ENCODE peak calls at places on chromosomes 13 and 19, in nine cellular contexts. F is tibial artery, Q is lung, K is heart left ventricle, J is SJSA1, S is mesendoderm, M is brain microvascular endothelial cell, V is AG04450, D is cardiac muscle cell. R is an unnamed sample.
A peak's percentile ranks its signal among the peaks of the same experiment; 100 is the strongest.

GRCh38 chr13:21106089-21106488 is 44.7 kb upstream of the LATS2 start:
- DNase-seq in F (no peak), Q (no peak), K (no peak), J (peak; percentile 75), S (no peak), M (peak; percentile 20), V (peak; percentile 32), D (peak; percentile 27), R (no peak)

GRCh38 chr13:110258876-110259631 is 47.9 kb downstream of the COL4A1 start:
- DNase-seq in F (no peak), Q (no peak), K (no peak), J (no peak), S (no peak), M (no peak), V (no peak), D (no peak), R (peak; percentile 23)

GRCh38 chr13:79548886-79549285 is 67.9 kb downstream of the NDFIP2 start:
- DNase-seq in F (no peak), Q (no peak), K (no peak), J (no peak), S (peak; percentile 18), M (no peak), V (no peak), D (peak; percentile 35), R (peak; percentile 23)

GRCh38 chr13:74040200-74040599 is 94.0 kb downstream of the KLF12 start:
- DNase-seq in F (no peak), Q (no peak), K (no peak), J (peak; percentile 13), S (peak; percentile 93), M (peak; percentile 28), V (no peak), D (peak; percentile 44), R (no peak)

GRCh38 chr19:19406878-19407639 is 1.6 kb downstream of the GATAD2A start:
- DNase-seq in F (no peak), Q (peak; percentile 55), K (no peak), J (no peak), S (no peak), M (peak; percentile 41), V (no peak), D (peak; percentile 45), R (peak; percentile 56)

GRCh38 chr19:15264061-15264932 is 32.0 kb upstream of the EPHX3 start:
- DNase-seq in F (peak; percentile 87), Q (peak; percentile 72), K (peak; percentile 75), J (peak; percentile 59), S (peak; percentile 89), M (peak; percentile 51), V (peak; percentile 34), D (peak; percentile 78), R (peak; percentile 35)

GRCh38 chr13:21435710-21436151 is 23.4 kb downstream of the ZDHHC20 start:
- DNase-seq in F (peak; percentile 68), Q (peak; percentile 67), K (peak; percentile 69), J (peak; percentile 38), S (peak; percentile 82), M (peak; percentile 84), V (peak; percentile 23), D (peak; percentile 79), R (peak; percentile 91)

GRCh38 chr19:39265321-39265916 is 2.8 kb upstream of the IFNL2 start:
- DNase-seq in F (no peak), Q (no peak), K (no peak), J (no peak), S (peak; percentile 23), M (no peak), V (no peak), D (no peak), R (no peak)

GRCh38 chr13:91962946-91963345 is 564.5 kb downstream of the GPC5 start:
- DNase-seq in F (no peak), Q (no peak), K (no peak), J (no peak), S (no peak), M (no peak), V (no peak), D (no peak), R (no peak)

GRCh38 chr13:100559886-100560285 is 28.7 kb downstream of the GGACT start:
- DNase-seq in F (no peak), Q (no peak), K (no peak), J (no peak), S (no peak), M (no peak), V (no peak), D (no peak), R (no peak)

GRCh38 chr13:76711515-76712182 is 174.6 kb downstream of the KCTD12 start:
- DNase-seq in F (peak; percentile 66), Q (no peak), K (peak; percentile 37), J (peak; percentile 76), S (no peak), M (peak; percentile 77), V (peak; percentile 81), D (peak; percentile 98), R (peak; percentile 47)

GRCh38 chr19:887072-887471 is 5.9 kb downstream of the MED16 start:
- DNase-seq in F (no peak), Q (no peak), K (no peak), J (no peak), S (peak; percentile 65), M (peak; percentile 22), V (peak; percentile 36), D (peak; percentile 58), R (no peak)

GRCh38 chr13:41833201-41833600 is 127.7 kb downstream of the VWA8 start:
- DNase-seq in F (no peak), Q (no peak), K (no peak), J (no peak), S (no peak), M (no peak), V (no peak), D (no peak), R (peak; percentile 11)

GRCh38 chr19:44845286-44845611 is 848 bp upstream of the NECTIN2 start:
- DNase-seq in F (peak; percentile 80), Q (no peak), K (no peak), J (no peak), S (no peak), M (no peak), V (no peak), D (no peak), R (no peak)

GRCh38 chr19:49157445-49158224 is at the start of gene TRPM4:
- DNase-seq in F (peak; percentile 95), Q (peak; percentile 92), K (peak; percentile 95), J (peak; percentile 60), S (peak; percentile 94), M (peak; percentile 74), V (no peak), D (peak; percentile 82), R (peak; percentile 82)

GRCh38 chr19:19040417-19040816 is 7.0 kb downstream of the ARMC6 start:
- DNase-seq in F (peak; percentile 93), Q (peak; percentile 87), K (no peak), J (no peak), S (no peak), M (peak; percentile 68), V (peak; percentile 80), D (peak; percentile 96), R (no peak)

GRCh38 chr13:32911506-32911905 is 104.7 kb upstream of the KL start:
- DNase-seq in F (no peak), Q (no peak), K (no peak), J (peak; percentile 9), S (peak; percentile 76), M (peak; percentile 51), V (no peak), D (peak; percentile 57), R (peak; percentile 51)

GRCh38 chr19:7421941-7422744 is 66.7 kb downstream of the PEX11G start:
- DNase-seq in F (no peak), Q (no peak), K (no peak), J (no peak), S (peak; percentile 46), M (no peak), V (no peak), D (no peak), R (peak; percentile 19)

GRCh38 chr19:27736225-27736624 is 1476.7 kb downstream of the UQCRFS1 start:
- DNase-seq in F (no peak), Q (peak; percentile 10), K (no peak), J (no peak), S (no peak), M (no peak), V (no peak), D (no peak), R (no peak)

DNA sequence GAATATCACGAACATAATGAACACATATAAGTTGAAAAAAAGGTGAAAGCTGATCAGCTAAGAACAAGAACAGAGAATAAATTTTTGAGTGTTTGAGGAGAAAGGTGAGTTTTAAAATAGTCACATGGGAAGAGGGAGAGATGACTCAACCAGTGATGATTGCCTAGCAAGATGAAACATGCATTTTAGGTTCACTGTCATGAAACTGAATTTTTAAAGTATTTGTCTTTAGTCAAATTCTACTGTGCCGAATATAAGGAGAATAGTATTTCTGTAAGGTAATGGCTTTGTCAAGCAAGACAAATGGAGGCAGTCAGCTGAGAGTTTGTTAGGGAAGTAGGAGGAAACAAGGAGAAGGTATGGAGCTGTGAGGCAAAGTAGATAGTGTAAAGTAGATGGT is 2557.4 kb downstream of the PCDH9 start:
- DNase-seq in F (no peak), Q (no peak), K (no peak), J (no peak), S (no peak), M (no peak), V (no peak), D (no peak), R (peak; percentile 66)
- H3K27me3 ChIP-seq in F (no peaks in the 10 kb centered on the region), Q (no peaks in the 10 kb centered on the region), K (no peaks in the 10 kb centered on the region), J (no peaks in the 10 kb centered on the region), S (no peaks in the 10 kb centered on the region), M (no peaks in the 10 kb centered on the region), V (no peaks in the 10 kb centered on the region), D (no peaks in the 10 kb centered on the region), R (no peaks in the 10 kb centered on the region)

DNA sequence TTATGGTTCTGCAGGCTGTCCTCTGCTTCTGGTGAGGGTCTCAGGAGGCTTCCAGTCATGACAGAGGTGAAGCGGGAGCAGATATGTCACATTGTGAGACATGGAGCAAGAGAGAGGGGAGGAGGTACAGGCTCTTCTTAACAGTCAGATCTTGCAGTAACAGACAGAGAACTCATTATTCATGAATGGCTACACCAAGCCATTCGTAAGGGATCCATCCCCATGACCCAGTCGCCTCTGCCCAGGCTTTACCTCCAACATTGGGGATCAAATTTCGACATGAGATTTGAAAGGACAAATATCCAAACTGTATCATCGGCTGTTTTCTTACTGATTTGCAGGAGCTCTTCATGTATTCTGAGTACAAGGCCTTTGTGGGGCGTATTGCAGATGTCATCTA is 21.7 kb downstream of the ZNF507 start:
- DNase-seq in F (no peak), Q (no peak), K (no peak), J (no peak), S (no peak), M (no peak), V (no peak), D (no peak), R (no peak)
- H3K4me3 ChIP-seq in F (no peak overlapping the region), Q (no peak overlapping the region), K (no peak overlapping the region), J (no peak overlapping the region), S (no peak overlapping the region), M (no peak overlapping the region), V (no peak overlapping the region), D (no peak overlapping the region), R (no peak overlapping the region)

GRCh38 chr19:12994701-12995595 is at the start of gene NFIX:
- DNase-seq in F (peak; percentile 86), Q (peak; percentile 75), K (peak; percentile 82), J (no peak), S (no peak), M (no peak), V (no peak), D (peak; percentile 76), R (peak; percentile 62)
- H3K27me3 ChIP-seq in F (no peaks in the 10 kb centered on the region), Q (no peaks in the 10 kb centered on the region), K (no peaks in the 10 kb centered on the region), J (no peaks in the 10 kb centered on the region), S (peaks cover 36% of the 10 kb centered on the region), M (no peaks in the 10 kb centered on the region), V (no peaks in the 10 kb centered on the region), D (peaks cover 96% of the 10 kb centered on the region), R (no peaks in the 10 kb centered on the region)

DNA sequence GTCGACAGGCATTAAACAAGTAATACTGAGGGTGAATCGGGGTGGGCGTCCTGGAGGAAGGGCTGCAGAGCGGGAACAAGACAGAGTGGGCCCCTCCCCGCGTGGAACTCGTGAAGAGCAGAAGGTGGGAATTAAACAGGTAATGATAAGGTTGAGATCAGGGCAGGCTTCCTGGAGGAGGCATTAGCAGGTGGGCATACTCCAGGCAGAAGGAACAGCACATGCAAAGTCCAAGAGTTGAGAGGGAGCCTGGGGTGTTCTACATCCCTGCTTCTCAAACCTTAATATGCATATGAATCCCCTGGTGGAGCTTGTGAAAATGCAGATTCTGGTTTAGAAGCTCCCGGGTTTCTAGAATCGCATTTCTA is 23.3 kb downstream of the SLC8A2 start:
- DNase-seq in F (no peak), Q (no peak), K (no peak), J (no peak), S (no peak), M (no peak), V (no peak), D (no peak), R (no peak)
- H3K4me3 ChIP-seq in F (no peak overlapping the region), Q (no peak overlapping the region), K (no peak overlapping the region), J (no peak overlapping the region), S (no peak overlapping the region), M (no peak overlapping the region), V (no peak overlapping the region), D (no peak overlapping the region), R (no peak overlapping the region)